ENCODE peak calls at places on chromosomes 2 and 18, in six cellular contexts. One of them, this sample, is unnamed.

GRCh38 chr2:203751886-203752285 is 45.4 kb downstream of the CD28 start:
- DNase-seq in A549: no peak
- DNase-seq in stimulated activated CD4-positive, alpha-beta T cell treated with anti-CD3 and anti-CD28 coated beads, Interleukin-2, amount 100 ng/mL, for 24 hours: no peak
- DNase-seq in NCI-H1105 treated with DMSO at 0.1 percent for 48 hours: no peak
- DNase-seq in right atrium auricular region: no peak
- DNase-seq in fibroblast of lung: peak
- DNase-seq in this sample: no peak

GRCh38 chr2:191245046-191245868 is at the start of gene MYO1B:
- DNase-seq in stimulated activated CD4-positive, alpha-beta T cell treated with anti-CD3 and anti-CD28 coated beads, Interleukin-2, amount 100 ng/mL, for 24 hours: peak
- DNase-seq in right atrium auricular region: no peak
- DNase-seq in fibroblast of lung: peak
- DNase-seq in A549: peak
- DNase-seq in NCI-H1105 treated with DMSO at 0.1 percent for 48 hours: peak
- DNase-seq in this sample: peak

GRCh38 chr2:207113403-207113802 is 52.3 kb downstream of the KLF7 start:
- DNase-seq in A549: no peak
- DNase-seq in right atrium auricular region: no peak
- DNase-seq in fibroblast of lung: no peak
- DNase-seq in stimulated activated CD4-positive, alpha-beta T cell treated with anti-CD3 and anti-CD28 coated beads, Interleukin-2, amount 100 ng/mL, for 24 hours: no peak
- DNase-seq in NCI-H1105 treated with DMSO at 0.1 percent for 48 hours: peak
- DNase-seq in this sample: no peak

GRCh38 chr2:172350844-172351480 is 76.4 kb upstream of the ITGA6 start:
- DNase-seq in stimulated activated CD4-positive, alpha-beta T cell treated with anti-CD3 and anti-CD28 coated beads, Interleukin-2, amount 100 ng/mL, for 24 hours: no peak
- DNase-seq in fibroblast of lung: no peak
- DNase-seq in right atrium auricular region: no peak
- DNase-seq in NCI-H1105 treated with DMSO at 0.1 percent for 48 hours: no peak
- DNase-seq in A549: no peak
- DNase-seq in this sample: no peak

GRCh38 chr2:1752751-1753150 is 8.4 kb upstream of the PXDN start:
- DNase-seq in A549: no peak
- DNase-seq in fibroblast of lung: no peak
- DNase-seq in right atrium auricular region: no peak
- DNase-seq in NCI-H1105 treated with DMSO at 0.1 percent for 48 hours: no peak
- DNase-seq in stimulated activated CD4-positive, alpha-beta T cell treated with anti-CD3 and anti-CD28 coated beads, Interleukin-2, amount 100 ng/mL, for 24 hours: no peak
- DNase-seq in this sample: peak

GRCh38 chr2:68653034-68653433 is 9.7 kb downstream of the PROKR1 start:
- DNase-seq in right atrium auricular region: no peak
- DNase-seq in NCI-H1105 treated with DMSO at 0.1 percent for 48 hours: no peak
- DNase-seq in fibroblast of lung: no peak
- DNase-seq in A549: no peak
- DNase-seq in stimulated activated CD4-positive, alpha-beta T cell treated with anti-CD3 and anti-CD28 coated beads, Interleukin-2, amount 100 ng/mL, for 24 hours: peak
- DNase-seq in this sample: no peak

GRCh38 chr2:229350117-229350805 is 79.2 kb upstream of the PID1 start:
- DNase-seq in stimulated activated CD4-positive, alpha-beta T cell treated with anti-CD3 and anti-CD28 coated beads, Interleukin-2, amount 100 ng/mL, for 24 hours: no peak
- DNase-seq in fibroblast of lung: peak
- DNase-seq in NCI-H1105 treated with DMSO at 0.1 percent for 48 hours: no peak
- DNase-seq in right atrium auricular region: no peak
- DNase-seq in A549: no peak
- DNase-seq in this sample: no peak

GRCh38 chr18:5527603-5528002 is 16.2 kb downstream of the EPB41L3 start:
- DNase-seq in A549: no peak
- DNase-seq in right atrium auricular region: peak
- DNase-seq in fibroblast of lung: peak
- DNase-seq in NCI-H1105 treated with DMSO at 0.1 percent for 48 hours: no peak
- DNase-seq in stimulated activated CD4-positive, alpha-beta T cell treated with anti-CD3 and anti-CD28 coated beads, Interleukin-2, amount 100 ng/mL, for 24 hours: no peak
- DNase-seq in this sample: no peak

GRCh38 chr2:62297642-62298010 is 101.7 kb downstream of the B3GNT2 start:
- DNase-seq in fibroblast of lung: no peak
- DNase-seq in A549: no peak
- DNase-seq in stimulated activated CD4-positive, alpha-beta T cell treated with anti-CD3 and anti-CD28 coated beads, Interleukin-2, amount 100 ng/mL, for 24 hours: no peak
- DNase-seq in right atrium auricular region: no peak
- DNase-seq in NCI-H1105 treated with DMSO at 0.1 percent for 48 hours: no peak
- DNase-seq in this sample: no peak

GRCh38 chr2:207469380-207469779 is 60.4 kb upstream of the CREB1 start:
- DNase-seq in A549: no peak
- DNase-seq in stimulated activated CD4-positive, alpha-beta T cell treated with anti-CD3 and anti-CD28 coated beads, Interleukin-2, amount 100 ng/mL, for 24 hours: no peak
- DNase-seq in fibroblast of lung: no peak
- DNase-seq in right atrium auricular region: no peak
- DNase-seq in NCI-H1105 treated with DMSO at 0.1 percent for 48 hours: no peak
- DNase-seq in this sample: no peak

GRCh38 chr2:48578313-48578712 is 39.3 kb upstream of the GTF2A1L start:
- DNase-seq in right atrium auricular region: no peak
- DNase-seq in A549: no peak
- DNase-seq in fibroblast of lung: no peak
- DNase-seq in NCI-H1105 treated with DMSO at 0.1 percent for 48 hours: no peak
- DNase-seq in stimulated activated CD4-positive, alpha-beta T cell treated with anti-CD3 and anti-CD28 coated beads, Interleukin-2, amount 100 ng/mL, for 24 hours: no peak
- DNase-seq in this sample: no peak

GRCh38 chr2:64943387-64944150 is 45.6 kb upstream of the SLC1A4 start:
- DNase-seq in NCI-H1105 treated with DMSO at 0.1 percent for 48 hours: no peak
- DNase-seq in A549: peak
- DNase-seq in fibroblast of lung: peak
- DNase-seq in stimulated activated CD4-positive, alpha-beta T cell treated with anti-CD3 and anti-CD28 coated beads, Interleukin-2, amount 100 ng/mL, for 24 hours: no peak
- DNase-seq in right atrium auricular region: peak
- DNase-seq in this sample: peak

GRCh38 chr2:120441744-120442471 is 96.0 kb downstream of the INHBB start:
- DNase-seq in fibroblast of lung: peak
- DNase-seq in NCI-H1105 treated with DMSO at 0.1 percent for 48 hours: peak
- DNase-seq in stimulated activated CD4-positive, alpha-beta T cell treated with anti-CD3 and anti-CD28 coated beads, Interleukin-2, amount 100 ng/mL, for 24 hours: peak
- DNase-seq in right atrium auricular region: no peak
- DNase-seq in A549: no peak
- DNase-seq in this sample: peak

GRCh38 chr18:50372743-50373142 is 2.1 kb upstream of the SKA1 start:
- DNase-seq in stimulated activated CD4-positive, alpha-beta T cell treated with anti-CD3 and anti-CD28 coated beads, Interleukin-2, amount 100 ng/mL, for 24 hours: no peak
- DNase-seq in right atrium auricular region: no peak
- DNase-seq in NCI-H1105 treated with DMSO at 0.1 percent for 48 hours: no peak
- DNase-seq in A549: no peak
- DNase-seq in fibroblast of lung: no peak
- DNase-seq in this sample: no peak

GRCh38 chr18:75247601-75248421 is 37.2 kb downstream of the TSHZ1 start:
- DNase-seq in A549: peak
- DNase-seq in right atrium auricular region: no peak
- DNase-seq in NCI-H1105 treated with DMSO at 0.1 percent for 48 hours: peak
- DNase-seq in stimulated activated CD4-positive, alpha-beta T cell treated with anti-CD3 and anti-CD28 coated beads, Interleukin-2, amount 100 ng/mL, for 24 hours: no peak
- DNase-seq in fibroblast of lung: peak
- DNase-seq in this sample: no peak

GRCh38 chr2:239283961-239284801 is 116.6 kb downstream of the HDAC4 start:
- DNase-seq in NCI-H1105 treated with DMSO at 0.1 percent for 48 hours: no peak
- DNase-seq in fibroblast of lung: no peak
- DNase-seq in stimulated activated CD4-positive, alpha-beta T cell treated with anti-CD3 and anti-CD28 coated beads, Interleukin-2, amount 100 ng/mL, for 24 hours: no peak
- DNase-seq in A549: no peak
- DNase-seq in right atrium auricular region: no peak
- DNase-seq in this sample: no peak

GRCh38 chr2:48448274-48449061 is 81.5 kb upstream of the STON1 start:
- DNase-seq in right atrium auricular region: no peak
- DNase-seq in fibroblast of lung: peak
- DNase-seq in A549: no peak
- DNase-seq in stimulated activated CD4-positive, alpha-beta T cell treated with anti-CD3 and anti-CD28 coated beads, Interleukin-2, amount 100 ng/mL, for 24 hours: no peak
- DNase-seq in NCI-H1105 treated with DMSO at 0.1 percent for 48 hours: no peak
- DNase-seq in this sample: no peak

GRCh38 chr2:130977461-130978050 is 115.7 kb downstream of the FAM168B start:
- DNase-seq in fibroblast of lung: no peak
- DNase-seq in A549: no peak
- DNase-seq in NCI-H1105 treated with DMSO at 0.1 percent for 48 hours: no peak
- DNase-seq in stimulated activated CD4-positive, alpha-beta T cell treated with anti-CD3 and anti-CD28 coated beads, Interleukin-2, amount 100 ng/mL, for 24 hours: no peak
- DNase-seq in right atrium auricular region: no peak
- DNase-seq in this sample: no peak

GRCh38 chr2:42696987-42697386 is 66.9 kb downstream of the OXER1 start:
- DNase-seq in NCI-H1105 treated with DMSO at 0.1 percent for 48 hours: no peak
- DNase-seq in stimulated activated CD4-positive, alpha-beta T cell treated with anti-CD3 and anti-CD28 coated beads, Interleukin-2, amount 100 ng/mL, for 24 hours: no peak
- DNase-seq in right atrium auricular region: no peak
- DNase-seq in fibroblast of lung: no peak
- DNase-seq in A549: no peak
- DNase-seq in this sample: no peak

GRCh38 chr2:2877427-2877826 is 500.2 kb downstream of the EIPR1 start:
- DNase-seq in A549: no peak
- DNase-seq in right atrium auricular region: no peak
- DNase-seq in stimulated activated CD4-positive, alpha-beta T cell treated with anti-CD3 and anti-CD28 coated beads, Interleukin-2, amount 100 ng/mL, for 24 hours: no peak
- DNase-seq in fibroblast of lung: no peak
- DNase-seq in NCI-H1105 treated with DMSO at 0.1 percent for 48 hours: no peak
- DNase-seq in this sample: peak

GRCh38 chr18:36183987-36184386 is 3.3 kb upstream of the MOCOS start:
- DNase-seq in A549: no peak
- DNase-seq in right atrium auricular region: no peak
- DNase-seq in stimulated activated CD4-positive, alpha-beta T cell treated with anti-CD3 and anti-CD28 coated beads, Interleukin-2, amount 100 ng/mL, for 24 hours: no peak
- DNase-seq in NCI-H1105 treated with DMSO at 0.1 percent for 48 hours: no peak
- DNase-seq in fibroblast of lung: no peak
- DNase-seq in this sample: no peak

GRCh38 chr2:10045561-10046355 is 2.4 kb downstream of the KLF11 start:
- DNase-seq in fibroblast of lung: no peak
- DNase-seq in A549: no peak
- DNase-seq in stimulated activated CD4-positive, alpha-beta T cell treated with anti-CD3 and anti-CD28 coated beads, Interleukin-2, amount 100 ng/mL, for 24 hours: no peak
- DNase-seq in right atrium auricular region: no peak
- DNase-seq in NCI-H1105 treated with DMSO at 0.1 percent for 48 hours: no peak
- DNase-seq in this sample: no peak

GRCh38 chr2:133789743-133790142 is 221.5 kb upstream of the NCKAP5 start:
- DNase-seq in A549: no peak
- DNase-seq in fibroblast of lung: no peak
- DNase-seq in right atrium auricular region: no peak
- DNase-seq in NCI-H1105 treated with DMSO at 0.1 percent for 48 hours: no peak
- DNase-seq in stimulated activated CD4-positive, alpha-beta T cell treated with anti-CD3 and anti-CD28 coated beads, Interleukin-2, amount 100 ng/mL, for 24 hours: no peak
- DNase-seq in this sample: no peak

GRCh38 chr2:39390126-39390692 is 46.9 kb downstream of the MAP4K3 start:
- DNase-seq in stimulated activated CD4-positive, alpha-beta T cell treated with anti-CD3 and anti-CD28 coated beads, Interleukin-2, amount 100 ng/mL, for 24 hours: no peak
- DNase-seq in A549: no peak
- DNase-seq in fibroblast of lung: no peak
- DNase-seq in right atrium auricular region: no peak
- DNase-seq in NCI-H1105 treated with DMSO at 0.1 percent for 48 hours: no peak
- DNase-seq in this sample: no peak

GRCh38 chr2:66534461-66534860 is 99.5 kb downstream of the MEIS1 start:
- DNase-seq in stimulated activated CD4-positive, alpha-beta T cell treated with anti-CD3 and anti-CD28 coated beads, Interleukin-2, amount 100 ng/mL, for 24 hours: no peak
- DNase-seq in NCI-H1105 treated with DMSO at 0.1 percent for 48 hours: no peak
- DNase-seq in A549: no peak
- DNase-seq in fibroblast of lung: no peak
- DNase-seq in right atrium auricular region: no peak
- DNase-seq in this sample: no peak

GRCh38 chr2:169667583-169667982 is 26.6 kb downstream of the CFAP210 start:
- DNase-seq in stimulated activated CD4-positive, alpha-beta T cell treated with anti-CD3 and anti-CD28 coated beads, Interleukin-2, amount 100 ng/mL, for 24 hours: no peak
- DNase-seq in A549: no peak
- DNase-seq in right atrium auricular region: no peak
- DNase-seq in NCI-H1105 treated with DMSO at 0.1 percent for 48 hours: no peak
- DNase-seq in fibroblast of lung: no peak
- DNase-seq in this sample: no peak

GRCh38 chr2:2755990-2756389 is 424.9 kb upstream of the MYT1L start:
- DNase-seq in stimulated activated CD4-positive, alpha-beta T cell treated with anti-CD3 and anti-CD28 coated beads, Interleukin-2, amount 100 ng/mL, for 24 hours: no peak
- DNase-seq in NCI-H1105 treated with DMSO at 0.1 percent for 48 hours: no peak
- DNase-seq in fibroblast of lung: no peak
- DNase-seq in right atrium auricular region: no peak
- DNase-seq in A549: no peak
- DNase-seq in this sample: no peak

GRCh38 chr2:167504061-167504460 is 615.8 kb downstream of the XIRP2 start:
- DNase-seq in A549: no peak
- DNase-seq in NCI-H1105 treated with DMSO at 0.1 percent for 48 hours: peak
- DNase-seq in stimulated activated CD4-positive, alpha-beta T cell treated with anti-CD3 and anti-CD28 coated beads, Interleukin-2, amount 100 ng/mL, for 24 hours: no peak
- DNase-seq in right atrium auricular region: no peak
- DNase-seq in fibroblast of lung: no peak
- DNase-seq in this sample: no peak

GRCh38 chr2:44770221-44771187 is 171.0 kb upstream of the SIX3 start:
- DNase-seq in fibroblast of lung: no peak
- DNase-seq in NCI-H1105 treated with DMSO at 0.1 percent for 48 hours: peak
- DNase-seq in right atrium auricular region: no peak
- DNase-seq in A549: no peak
- DNase-seq in stimulated activated CD4-positive, alpha-beta T cell treated with anti-CD3 and anti-CD28 coated beads, Interleukin-2, amount 100 ng/mL, for 24 hours: no peak
- DNase-seq in this sample: no peak

GRCh38 chr2:159138642-159139182 is 147.8 kb downstream of the WDSUB1 start:
- DNase-seq in A549: no peak
- DNase-seq in stimulated activated CD4-positive, alpha-beta T cell treated with anti-CD3 and anti-CD28 coated beads, Interleukin-2, amount 100 ng/mL, for 24 hours: no peak
- DNase-seq in NCI-H1105 treated with DMSO at 0.1 percent for 48 hours: no peak
- DNase-seq in right atrium auricular region: no peak
- DNase-seq in fibroblast of lung: no peak
- DNase-seq in this sample: no peak